ENCODE peak calls at places on chromosomes 12 and 14, in five cellular contexts. Z, J, H, B and N are unnamed samples.

GRCh38 chr12:117273091-117273490 is 82.8 kb upstream of the FBXO21 start:
- DNase-seq in Z (no peak), J (no peak), H (no peak), B (no peak), N (no peak)

GRCh38 chr14:89507926-89508460 is 91.0 kb upstream of the FOXN3 start:
- DNase-seq in Z (no peak), J (no peak), H (no peak), B (no peak), N (no peak)

GRCh38 chr12:100963381-100963780 is 168.8 kb downstream of the ANO4 start:
- DNase-seq in Z (no peak), J (no peak), H (no peak), B (no peak), N (no peak)

GRCh38 chr14:96989293-96989692 is 192.1 kb downstream of the VRK1 start:
- DNase-seq in Z (no peak), J (no peak), H (no peak), B (no peak), N (no peak)

GRCh38 chr12:52014567-52015392 is 8.0 kb downstream of the TAMALIN start:
- DNase-seq in Z (no peak), J (no peak), H (no peak), B (no peak), N (no peak)

GRCh38 chr14:75539562-75540478 is 17.6 kb downstream of the BATF start:
- DNase-seq in Z (no peak), J (no peak), H (peak), B (no peak), N (no peak)

GRCh38 chr12:31736472-31736871 is 7.7 kb upstream of the AMN1 start:
- DNase-seq in Z (no peak), J (peak), H (peak), B (no peak), N (peak)

GRCh38 chr14:69376439-69376838 is 21.7 kb downstream of the ERH start:
- DNase-seq in Z (no peak), J (no peak), H (no peak), B (no peak), N (no peak)

GRCh38 chr12:104667139-104667538 is 210.4 kb downstream of the CHST11 start:
- DNase-seq in Z (no peak), J (no peak), H (no peak), B (no peak), N (no peak)

GRCh38 chr14:81157431-81157830 is 63.3 kb downstream of the GTF2A1 start:
- DNase-seq in Z (no peak), J (no peak), H (no peak), B (no peak), N (peak)

GRCh38 chr14:30339311-30339901 is 219.6 kb upstream of the G2E3 start:
- DNase-seq in Z (no peak), J (no peak), H (no peak), B (no peak), N (no peak)